ENCODE peak calls at places on chromosome 2, in nine cellular contexts. One of them, this sample, is unnamed.

GRCh38 chr2:96207073-96207777 is 1.4 kb downstream of the STARD7 start:
- DNase-seq in Right ventricle myocardium inferior: no peak
- DNase-seq in Calu3: no peak
- DNase-seq in 8988T: no peak
- DNase-seq in retinal pigment epithelial cell: no peak
- DNase-seq in lower lobe of right lung: no peak
- DNase-seq in NCI-H1694: no peak
- DNase-seq in HL-60: no peak
- DNase-seq in RWPE1: no peak
- DNase-seq in this sample: no peak

GRCh38 chr2:10347559-10347941 is 44.8 kb downstream of the HPCAL1 start:
- DNase-seq in HL-60: no peak
- DNase-seq in 8988T: no peak
- DNase-seq in Right ventricle myocardium inferior: no peak
- DNase-seq in lower lobe of right lung: peak; percentile 60
- DNase-seq in NCI-H1694: no peak
- DNase-seq in Calu3: no peak
- DNase-seq in RWPE1: no peak
- DNase-seq in retinal pigment epithelial cell: peak; percentile 38
- DNase-seq in this sample: no peak

GRCh38 chr2:160993543-160994090 is 166.6 kb upstream of the TANK start:
- DNase-seq in RWPE1: no peak
- DNase-seq in NCI-H1694: no peak
- DNase-seq in lower lobe of right lung: no peak
- DNase-seq in retinal pigment epithelial cell: no peak
- DNase-seq in HL-60: no peak
- DNase-seq in Right ventricle myocardium inferior: no peak
- DNase-seq in Calu3: no peak
- DNase-seq in 8988T: no peak
- DNase-seq in this sample: no peak

GRCh38 chr2:42794271-42795046 is 2.1 kb upstream of the HAAO start:
- DNase-seq in HL-60: no peak
- DNase-seq in Right ventricle myocardium inferior: no peak
- DNase-seq in Calu3: peak; percentile 51
- DNase-seq in retinal pigment epithelial cell: no peak
- DNase-seq in RWPE1: no peak
- DNase-seq in 8988T: peak; percentile 81
- DNase-seq in lower lobe of right lung: no peak
- DNase-seq in NCI-H1694: no peak
- DNase-seq in this sample: no peak

GRCh38 chr2:174761837-174762236 is 2.4 kb downstream of the CHRNA1 start:
- DNase-seq in retinal pigment epithelial cell: no peak
- DNase-seq in lower lobe of right lung: no peak
- DNase-seq in NCI-H1694: peak; percentile 24
- DNase-seq in 8988T: no peak
- DNase-seq in HL-60: no peak
- DNase-seq in Right ventricle myocardium inferior: no peak
- DNase-seq in RWPE1: no peak
- DNase-seq in Calu3: no peak
- DNase-seq in this sample: no peak

GRCh38 chr2:227154976-227155375 is 9.0 kb downstream of the COL4A4 start:
- DNase-seq in NCI-H1694: no peak
- DNase-seq in Calu3: no peak
- DNase-seq in lower lobe of right lung: no peak
- DNase-seq in RWPE1: no peak
- DNase-seq in retinal pigment epithelial cell: peak; percentile 52
- DNase-seq in HL-60: no peak
- DNase-seq in Right ventricle myocardium inferior: no peak
- DNase-seq in 8988T: no peak
- DNase-seq in this sample: no peak

GRCh38 chr2:100945930-100946607 is 56.0 kb upstream of the RPL31 start:
- DNase-seq in lower lobe of right lung: no peak
- DNase-seq in HL-60: no peak
- DNase-seq in Calu3: no peak
- DNase-seq in RWPE1: no peak
- DNase-seq in 8988T: no peak
- DNase-seq in Right ventricle myocardium inferior: no peak
- DNase-seq in NCI-H1694: no peak
- DNase-seq in retinal pigment epithelial cell: no peak
- DNase-seq in this sample: no peak

GRCh38 chr2:105363192-105363591 is 25.9 kb downstream of the C2orf49 start:
- DNase-seq in Calu3: no peak
- DNase-seq in RWPE1: no peak
- DNase-seq in lower lobe of right lung: no peak
- DNase-seq in retinal pigment epithelial cell: no peak
- DNase-seq in NCI-H1694: no peak
- DNase-seq in Right ventricle myocardium inferior: no peak
- DNase-seq in 8988T: no peak
- DNase-seq in HL-60: no peak
- DNase-seq in this sample: no peak

GRCh38 chr2:202831241-202831997 is 40.1 kb downstream of the ICA1L start:
- DNase-seq in 8988T: peak; percentile 20
- DNase-seq in lower lobe of right lung: no peak
- DNase-seq in RWPE1: peak; percentile 71
- DNase-seq in HL-60: peak; percentile 66
- DNase-seq in retinal pigment epithelial cell: peak; percentile 37
- DNase-seq in Right ventricle myocardium inferior: no peak
- DNase-seq in NCI-H1694: peak; percentile 48
- DNase-seq in Calu3: peak; percentile 70
- DNase-seq in this sample: peak; percentile 19

GRCh38 chr2:127187831-127188230 is 32.3 kb downstream of the CYP27C1 start:
- DNase-seq in RWPE1: no peak
- DNase-seq in retinal pigment epithelial cell: no peak
- DNase-seq in Calu3: no peak
- DNase-seq in lower lobe of right lung: no peak
- DNase-seq in HL-60: no peak
- DNase-seq in NCI-H1694: no peak
- DNase-seq in Right ventricle myocardium inferior: no peak
- DNase-seq in 8988T: no peak
- DNase-seq in this sample: no peak

GRCh38 chr2:9554841-9555337 is 741 bp downstream of the ADAM17 start:
- DNase-seq in Calu3: peak; percentile 30
- DNase-seq in lower lobe of right lung: no peak
- DNase-seq in retinal pigment epithelial cell: peak; percentile 78
- DNase-seq in Right ventricle myocardium inferior: no peak
- DNase-seq in HL-60: peak; percentile 48
- DNase-seq in 8988T: no peak
- DNase-seq in NCI-H1694: no peak
- DNase-seq in RWPE1: no peak
- DNase-seq in this sample: peak; percentile 50

GRCh38 chr2:209499071-209499470 is 75.2 kb downstream of the MAP2 start:
- DNase-seq in HL-60: no peak
- DNase-seq in RWPE1: no peak
- DNase-seq in NCI-H1694: no peak
- DNase-seq in Calu3: no peak
- DNase-seq in retinal pigment epithelial cell: no peak
- DNase-seq in lower lobe of right lung: no peak
- DNase-seq in Right ventricle myocardium inferior: no peak
- DNase-seq in 8988T: no peak
- DNase-seq in this sample: no peak

GRCh38 chr2:112583497-112584133 is 794 bp upstream of the CHCHD5 start:
- DNase-seq in RWPE1: no peak
- DNase-seq in NCI-H1694: no peak
- DNase-seq in Right ventricle myocardium inferior: no peak
- DNase-seq in retinal pigment epithelial cell: no peak
- DNase-seq in HL-60: peak; percentile 34
- DNase-seq in lower lobe of right lung: no peak
- DNase-seq in 8988T: no peak
- DNase-seq in Calu3: no peak
- DNase-seq in this sample: peak; percentile 37

GRCh38 chr2:224802407-224802806 is 86.2 kb upstream of the CCDC195 start:
- DNase-seq in Right ventricle myocardium inferior: no peak
- DNase-seq in RWPE1: no peak
- DNase-seq in retinal pigment epithelial cell: no peak
- DNase-seq in Calu3: no peak
- DNase-seq in 8988T: no peak
- DNase-seq in HL-60: no peak
- DNase-seq in lower lobe of right lung: no peak
- DNase-seq in NCI-H1694: no peak
- DNase-seq in this sample: no peak

GRCh38 chr2:224986479-224986878 is 55.8 kb downstream of the DOCK10 start:
- DNase-seq in HL-60: no peak
- DNase-seq in retinal pigment epithelial cell: no peak
- DNase-seq in lower lobe of right lung: no peak
- DNase-seq in 8988T: no peak
- DNase-seq in RWPE1: no peak
- DNase-seq in Right ventricle myocardium inferior: no peak
- DNase-seq in NCI-H1694: no peak
- DNase-seq in Calu3: no peak
- DNase-seq in this sample: no peak